ENCODE peak calls at places on chromosomes 13 and 19, in six cellular contexts. K, I, C, M, T and Y are unnamed samples.

GRCh38 chr13:43787518-43787891 is 733 bp upstream of the ENOX1 start:
- DNase-seq in K (no peak), I (no peak), C (peak), M (no peak), T (peak), Y (no peak)

GRCh38 chr13:30848332-30849027 is 57.6 kb upstream of the MEDAG start:
- DNase-seq in K (no peak), I (no peak), C (no peak), M (no peak), T (no peak), Y (no peak)

GRCh38 chr13:111610879-111611278 is 290.4 kb downstream of the TEX29 start:
- DNase-seq in K (no peak), I (no peak), C (no peak), M (peak), T (no peak), Y (no peak)

GRCh38 chr19:32719611-32720059 is at the start of gene TDRD12:
- DNase-seq in K (no peak), I (no peak), C (peak), M (no peak), T (no peak), Y (no peak)

GRCh38 chr13:66492479-66492878 is 737.7 kb downstream of the PCDH9 start:
- DNase-seq in K (no peak), I (no peak), C (peak), M (no peak), T (no peak), Y (no peak)

GRCh38 chr19:27858981-27859581 is 1353.9 kb downstream of the UQCRFS1 start:
- DNase-seq in K (no peak), I (no peak), C (no peak), M (no peak), T (no peak), Y (no peak)

GRCh38 chr13:97306646-97307045 is 84.5 kb downstream of the MBNL2 start:
- DNase-seq in K (no peak), I (no peak), C (no peak), M (no peak), T (no peak), Y (no peak)

GRCh38 chr19:35059799-35060091 is 18.2 kb downstream of the HPN start:
- DNase-seq in K (no peak), I (no peak), C (no peak), M (no peak), T (no peak), Y (no peak)

GRCh38 chr13:28137556-28137955 is 789 bp upstream of the PAN3 start:
- DNase-seq in K (no peak), I (no peak), C (no peak), M (no peak), T (peak), Y (no peak)

GRCh38 chr19:31105761-31106160 is 243.5 kb downstream of the TSHZ3 start:
- DNase-seq in K (no peak), I (no peak), C (no peak), M (no peak), T (no peak), Y (no peak)

GRCh38 chr13:31090921-31091624 is 70.6 kb downstream of the HSPH1 start:
- DNase-seq in K (no peak), I (no peak), C (no peak), M (no peak), T (no peak), Y (peak)

GRCh38 chr19:53600217-53600616 is 31.6 kb upstream of the DPRX start:
- DNase-seq in K (no peak), I (no peak), C (no peak), M (no peak), T (no peak), Y (no peak)

GRCh38 chr19:10027158-10027997 is 14.1 kb downstream of the RDH8 start:
- DNase-seq in K (peak), I (peak), C (peak), M (peak), T (peak), Y (peak)

GRCh38 chr13:108924154-108924940 is 294.9 kb downstream of the MYO16 start:
- DNase-seq in K (no peak), I (no peak), C (no peak), M (no peak), T (peak), Y (no peak)

GRCh38 chr13:110910013-110910890 is 4.6 kb downstream of the ANKRD10 start:
- DNase-seq in K (no peak), I (no peak), C (no peak), M (no peak), T (no peak), Y (no peak)

GRCh38 chr19:9295411-9295849 is 14.2 kb downstream of the ZNF699 start:
- DNase-seq in K (no peak), I (no peak), C (no peak), M (no peak), T (no peak), Y (no peak)

GRCh38 chr19:35013047-35013819 is 13.1 kb downstream of the GRAMD1A start:
- DNase-seq in K (peak), I (no peak), C (peak), M (peak), T (peak), Y (no peak)

GRCh38 chr13:60134376-60134775 is 29.4 kb downstream of the DIAPH3 start:
- DNase-seq in K (no peak), I (no peak), C (no peak), M (no peak), T (no peak), Y (no peak)

GRCh38 chr13:103547914-103548313 is 481.7 kb upstream of the SLC10A2 start:
- DNase-seq in K (no peak), I (no peak), C (no peak), M (no peak), T (no peak), Y (no peak)

GRCh38 chr13:23778879-23779278 is 110.3 kb downstream of the MIPEP start:
- DNase-seq in K (no peak), I (no peak), C (no peak), M (no peak), T (peak), Y (peak)

GRCh38 chr19:54388001-54388802 is 23.5 kb upstream of the LAIR1 start:
- DNase-seq in K (no peak), I (no peak), C (no peak), M (no peak), T (peak), Y (no peak)

GRCh38 chr13:76735641-76736040 is 150.6 kb downstream of the KCTD12 start:
- DNase-seq in K (no peak), I (no peak), C (no peak), M (no peak), T (no peak), Y (no peak)

GRCh38 chr19:10565028-10565566 is 713 bp downstream of the KRI1 start:
- DNase-seq in K (peak), I (no peak), C (peak), M (no peak), T (peak), Y (no peak)

GRCh38 chr13:72643339-72643989 is 84.0 kb downstream of the MZT1 start:
- DNase-seq in K (peak), I (peak), C (peak), M (no peak), T (peak), Y (no peak)

GRCh38 chr19:18513868-18514267 is 8.0 kb downstream of the ELL start:
- DNase-seq in K (no peak), I (no peak), C (no peak), M (no peak), T (peak), Y (no peak)

GRCh38 chr19:1156305-1156801 is 17.7 kb downstream of the SBNO2 start:
- DNase-seq in K (no peak), I (no peak), C (no peak), M (no peak), T (peak), Y (no peak)

GRCh38 chr19:28794301-28794700 is 418.6 kb downstream of the UQCRFS1 start:
- DNase-seq in K (no peak), I (no peak), C (no peak), M (no peak), T (no peak), Y (no peak)

GRCh38 chr13:102295316-102296048 is 106.4 kb downstream of the FGF14 start:
- DNase-seq in K (no peak), I (no peak), C (no peak), M (no peak), T (peak), Y (peak)

GRCh38 chr19:16382775-16383543 is 58.3 kb downstream of the KLF2 start:
- DNase-seq in K (peak), I (peak), C (peak), M (peak), T (peak), Y (peak)
- H3K4me3 ChIP-seq in K (no peak), I (no peak), C (no peak), M (no peak), T (peak), Y (no peak)

DNA sequence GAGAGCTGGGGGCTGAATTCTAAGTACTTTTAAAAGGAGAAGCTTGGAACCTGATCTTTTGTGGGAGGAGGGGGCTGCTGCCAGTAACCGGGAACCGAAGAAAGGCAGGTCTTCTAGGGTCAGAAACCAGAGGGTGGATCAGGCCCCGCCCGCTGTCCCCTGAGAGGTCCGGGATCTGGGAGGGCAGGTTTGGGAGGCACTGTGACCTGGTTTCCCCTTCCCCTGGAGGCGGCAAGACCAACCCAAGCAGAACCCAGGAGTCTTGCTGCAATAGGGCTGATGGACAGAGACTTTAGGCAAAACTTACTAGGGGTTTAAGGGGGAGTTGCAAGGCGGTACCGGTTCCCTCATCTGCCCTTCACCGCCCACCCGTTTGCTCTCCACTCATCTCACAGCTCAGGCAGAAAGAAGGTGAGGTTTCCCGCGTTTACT is 713 bp upstream of the KLK8 start:
- DNase-seq in K (no peak), I (no peak), C (no peak), M (no peak), T (no peak), Y (no peak)
- H3K4me3 ChIP-seq in K (no peak), I (no peak), C (no peak), M (no peak), T (no peak), Y (no peak)

GRCh38 chr19:16326401-16327130 is 1.9 kb downstream of the KLF2 start:
- DNase-seq in K (peak), I (no peak), C (no peak), M (peak), T (peak), Y (no peak)
- H3K4me3 ChIP-seq in K (peak), I (peak), C (no peak), M (peak), T (peak), Y (peak)

GRCh38 chr13:40058757-40059236 is 403.3 kb downstream of the COG6 start:
- DNase-seq in K (no peak), I (no peak), C (no peak), M (no peak), T (no peak), Y (no peak)
- H3K4me3 ChIP-seq in K (no peak), I (no peak), C (no peak), M (no peak), T (no peak), Y (no peak)

GRCh38 chr19:13016245-13016627 is 21.0 kb downstream of the NFIX start:
- DNase-seq in K (no peak), I (no peak), C (no peak), M (no peak), T (no peak), Y (no peak)

GRCh38 chr19:13015361-13016231 is 20.3 kb downstream of the NFIX start:
- DNase-seq in K (no peak), I (no peak), C (no peak), M (no peak), T (peak), Y (no peak)

GRCh38 chr19:13013649-13014048 is 18.4 kb downstream of the NFIX start:
- DNase-seq in K (no peak), I (no peak), C (no peak), M (no peak), T (peak), Y (no peak)

GRCh38 chr19:13014101-13014920 is 19.0 kb downstream of the NFIX start:
- DNase-seq in K (no peak), I (no peak), C (no peak), M (no peak), T (peak), Y (no peak)

DNA sequence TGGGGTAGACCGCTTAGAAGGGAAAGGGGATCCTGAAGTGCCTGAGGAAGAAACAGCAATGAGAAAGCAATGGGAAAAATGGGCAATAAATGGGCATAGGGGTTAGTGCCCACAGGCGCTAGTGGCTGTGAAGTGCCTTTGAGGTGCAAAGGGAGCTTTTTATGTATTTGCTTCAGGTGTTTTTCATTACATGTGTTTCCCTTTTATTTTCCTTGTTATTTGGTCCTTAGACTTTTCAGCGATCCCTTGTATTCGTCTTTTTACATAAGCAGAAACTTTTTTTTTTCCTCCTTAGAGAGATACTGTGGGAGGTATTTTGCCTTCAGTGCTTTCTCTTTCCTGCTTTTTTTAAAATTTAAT is 19.6 kb downstream of the NFIX start:
- DNase-seq in K (no peak), I (no peak), C (no peak), M (no peak), T (peak), Y (no peak)
- H3K4me3 ChIP-seq in K (peak), I (no peak), C (no peak), M (no peak), T (peak), Y (no peak)

DNA sequence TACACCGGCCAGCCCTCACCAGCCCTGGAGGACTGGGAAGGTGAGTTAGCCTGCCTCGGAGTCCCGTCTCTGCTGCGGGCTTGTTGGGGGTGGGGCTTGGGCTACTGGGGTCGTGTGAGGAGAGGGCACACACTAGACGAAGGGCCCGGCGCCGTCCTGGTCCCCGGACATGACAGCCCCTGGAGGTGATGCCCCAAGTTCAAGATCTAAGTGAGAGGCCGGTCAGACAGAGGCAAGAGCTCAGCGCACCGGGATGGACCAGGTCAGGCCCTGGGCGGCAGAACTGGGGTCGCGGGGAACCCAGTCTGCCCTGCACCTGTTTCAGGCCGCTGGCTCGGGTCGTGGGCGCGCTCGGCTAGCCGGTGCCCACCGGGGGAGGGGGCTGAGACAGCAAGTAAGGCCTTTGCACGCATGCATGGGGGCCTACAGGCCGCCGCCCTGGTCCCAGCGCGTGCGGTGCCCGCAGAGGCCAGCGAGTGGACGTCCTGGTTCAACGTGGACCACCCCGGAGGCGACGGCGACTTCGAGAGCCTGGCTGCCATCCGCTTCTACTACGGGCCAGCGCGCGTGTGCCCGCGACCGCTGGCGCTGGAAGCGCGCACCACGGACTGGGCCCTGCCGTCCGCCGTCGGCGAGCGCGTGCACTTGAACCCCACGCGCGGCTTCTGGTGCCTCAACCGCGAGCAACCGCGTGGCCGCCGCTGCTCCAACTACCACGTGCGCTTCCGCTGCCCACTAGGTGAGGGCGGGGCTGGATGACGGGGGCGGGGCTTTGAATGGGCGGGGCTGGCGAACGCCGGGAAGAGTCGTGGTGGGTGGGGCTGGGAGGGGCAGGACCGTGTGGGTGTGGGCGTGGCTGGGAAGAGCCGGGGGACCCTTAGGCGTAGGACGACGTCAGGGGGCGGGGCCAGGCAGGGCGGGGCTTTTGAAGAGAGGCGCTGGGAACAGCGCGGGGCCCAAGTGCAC is 2.0 kb downstream of the CILP2 start:
- DNase-seq in K (peak), I (no peak), C (peak), M (peak), T (peak), Y (no peak)
- H3K4me3 ChIP-seq in K (peak), I (no peak), C (no peak), M (no peak), T (no peak), Y (peak)